ENCODE peak calls at places on chromosomes 11 and 22, in four cellular contexts. One of them, this sample, is unnamed.

GRCh38 chr22:40345801-40346177 is 511 bp upstream of the ADSL start:
- DNase-seq in stimulated activated naive CD8-positive, alpha-beta T cell treated with anti-CD3 and anti-CD28 coated beads, Interleukin-15, amount 100 ng/mL, for 72 hours: peak
- DNase-seq in epithelial cell of esophagus: peak
- DNase-seq in ureter: no peak
- DNase-seq in this sample: no peak

GRCh38 chr11:468493-468892 is 18.4 kb downstream of the PTDSS2 start:
- DNase-seq in stimulated activated naive CD8-positive, alpha-beta T cell treated with anti-CD3 and anti-CD28 coated beads, Interleukin-15, amount 100 ng/mL, for 72 hours: no peak
- DNase-seq in epithelial cell of esophagus: no peak
- DNase-seq in ureter: no peak
- DNase-seq in this sample: no peak

GRCh38 chr22:46824348-46824909 is 62.0 kb downstream of the TBC1D22A start:
- DNase-seq in stimulated activated naive CD8-positive, alpha-beta T cell treated with anti-CD3 and anti-CD28 coated beads, Interleukin-15, amount 100 ng/mL, for 72 hours: no peak
- DNase-seq in ureter: no peak
- DNase-seq in epithelial cell of esophagus: no peak
- DNase-seq in this sample: no peak

GRCh38 chr11:116615211-116615865 is 157.4 kb downstream of the BUD13 start:
- DNase-seq in stimulated activated naive CD8-positive, alpha-beta T cell treated with anti-CD3 and anti-CD28 coated beads, Interleukin-15, amount 100 ng/mL, for 72 hours: no peak
- DNase-seq in epithelial cell of esophagus: no peak
- DNase-seq in ureter: peak
- DNase-seq in this sample: peak

GRCh38 chr11:121572581-121573059 is 119.9 kb upstream of the SORL1-AS1 start:
- DNase-seq in stimulated activated naive CD8-positive, alpha-beta T cell treated with anti-CD3 and anti-CD28 coated beads, Interleukin-15, amount 100 ng/mL, for 72 hours: no peak
- DNase-seq in ureter: no peak
- DNase-seq in epithelial cell of esophagus: no peak
- DNase-seq in this sample: no peak

GRCh38 chr11:56521955-56522354 is 21.1 kb downstream of the OR5M11 start:
- DNase-seq in epithelial cell of esophagus: no peak
- DNase-seq in ureter: no peak
- DNase-seq in stimulated activated naive CD8-positive, alpha-beta T cell treated with anti-CD3 and anti-CD28 coated beads, Interleukin-15, amount 100 ng/mL, for 72 hours: no peak
- DNase-seq in this sample: no peak

GRCh38 chr11:129209891-129210830 is 18.0 kb upstream of the ARHGAP32 start:
- DNase-seq in epithelial cell of esophagus: no peak
- DNase-seq in stimulated activated naive CD8-positive, alpha-beta T cell treated with anti-CD3 and anti-CD28 coated beads, Interleukin-15, amount 100 ng/mL, for 72 hours: no peak
- DNase-seq in ureter: no peak
- DNase-seq in this sample: no peak

GRCh38 chr22:47456031-47456430 is 693.6 kb downstream of the TBC1D22A start:
- DNase-seq in stimulated activated naive CD8-positive, alpha-beta T cell treated with anti-CD3 and anti-CD28 coated beads, Interleukin-15, amount 100 ng/mL, for 72 hours: no peak
- DNase-seq in ureter: no peak
- DNase-seq in epithelial cell of esophagus: no peak
- DNase-seq in this sample: peak

GRCh38 chr11:69943066-69943465 is 123.8 kb upstream of the FGF3 start:
- DNase-seq in ureter: no peak
- DNase-seq in stimulated activated naive CD8-positive, alpha-beta T cell treated with anti-CD3 and anti-CD28 coated beads, Interleukin-15, amount 100 ng/mL, for 72 hours: no peak
- DNase-seq in epithelial cell of esophagus: peak
- DNase-seq in this sample: no peak

GRCh38 chr22:29370556-29370955 is 17.8 kb downstream of the AP1B1 start:
- DNase-seq in stimulated activated naive CD8-positive, alpha-beta T cell treated with anti-CD3 and anti-CD28 coated beads, Interleukin-15, amount 100 ng/mL, for 72 hours: no peak
- DNase-seq in epithelial cell of esophagus: no peak
- DNase-seq in ureter: no peak
- DNase-seq in this sample: no peak

GRCh38 chr11:2229713-2230297 is 40.6 kb downstream of the ASCL2 start:
- DNase-seq in stimulated activated naive CD8-positive, alpha-beta T cell treated with anti-CD3 and anti-CD28 coated beads, Interleukin-15, amount 100 ng/mL, for 72 hours: no peak
- DNase-seq in ureter: no peak
- DNase-seq in epithelial cell of esophagus: no peak
- DNase-seq in this sample: no peak

GRCh38 chr11:35160248-35160820 is 21.4 kb downstream of the CD44 start:
- DNase-seq in stimulated activated naive CD8-positive, alpha-beta T cell treated with anti-CD3 and anti-CD28 coated beads, Interleukin-15, amount 100 ng/mL, for 72 hours: peak
- DNase-seq in epithelial cell of esophagus: no peak
- DNase-seq in ureter: no peak
- DNase-seq in this sample: no peak

GRCh38 chr11:76215946-76216345 is 9.6 kb upstream of the WNT11 start:
- DNase-seq in ureter: no peak
- DNase-seq in stimulated activated naive CD8-positive, alpha-beta T cell treated with anti-CD3 and anti-CD28 coated beads, Interleukin-15, amount 100 ng/mL, for 72 hours: no peak
- DNase-seq in epithelial cell of esophagus: peak
- DNase-seq in this sample: no peak

GRCh38 chr11:11724994-11725393 is 103.2 kb upstream of the GALNT18 start:
- DNase-seq in epithelial cell of esophagus: peak
- DNase-seq in ureter: no peak
- DNase-seq in stimulated activated naive CD8-positive, alpha-beta T cell treated with anti-CD3 and anti-CD28 coated beads, Interleukin-15, amount 100 ng/mL, for 72 hours: no peak
- DNase-seq in this sample: no peak

GRCh38 chr11:71580057-71581003 is 2.3 kb downstream of the KRTAP5-11 start:
- DNase-seq in stimulated activated naive CD8-positive, alpha-beta T cell treated with anti-CD3 and anti-CD28 coated beads, Interleukin-15, amount 100 ng/mL, for 72 hours: no peak
- DNase-seq in ureter: peak
- DNase-seq in epithelial cell of esophagus: peak
- DNase-seq in this sample: no peak

GRCh38 chr22:27746918-27747317 is 54.6 kb downstream of the MN1 start:
- DNase-seq in ureter: no peak
- DNase-seq in stimulated activated naive CD8-positive, alpha-beta T cell treated with anti-CD3 and anti-CD28 coated beads, Interleukin-15, amount 100 ng/mL, for 72 hours: no peak
- DNase-seq in epithelial cell of esophagus: no peak
- DNase-seq in this sample: no peak

GRCh38 chr11:120521176-120521575 is 9.6 kb downstream of the GRIK4 start:
- DNase-seq in ureter: no peak
- DNase-seq in stimulated activated naive CD8-positive, alpha-beta T cell treated with anti-CD3 and anti-CD28 coated beads, Interleukin-15, amount 100 ng/mL, for 72 hours: no peak
- DNase-seq in epithelial cell of esophagus: no peak
- DNase-seq in this sample: no peak

GRCh38 chr11:131899954-131900580 is 529.7 kb downstream of the NTM start:
- DNase-seq in epithelial cell of esophagus: no peak
- DNase-seq in ureter: no peak
- DNase-seq in stimulated activated naive CD8-positive, alpha-beta T cell treated with anti-CD3 and anti-CD28 coated beads, Interleukin-15, amount 100 ng/mL, for 72 hours: no peak
- DNase-seq in this sample: no peak

GRCh38 chr11:108486331-108486730 is 11.9 kb downstream of the POGLUT3 start:
- DNase-seq in ureter: no peak
- DNase-seq in stimulated activated naive CD8-positive, alpha-beta T cell treated with anti-CD3 and anti-CD28 coated beads, Interleukin-15, amount 100 ng/mL, for 72 hours: no peak
- DNase-seq in epithelial cell of esophagus: no peak
- DNase-seq in this sample: no peak

GRCh38 chr11:108117746-108118371 is 3.5 kb upstream of the ACAT1 start:
- DNase-seq in stimulated activated naive CD8-positive, alpha-beta T cell treated with anti-CD3 and anti-CD28 coated beads, Interleukin-15, amount 100 ng/mL, for 72 hours: no peak
- DNase-seq in epithelial cell of esophagus: peak
- DNase-seq in ureter: no peak
- DNase-seq in this sample: no peak

GRCh38 chr22:19488884-19489843 is 9.4 kb downstream of the CDC45 start:
- DNase-seq in ureter: no peak
- DNase-seq in epithelial cell of esophagus: peak
- DNase-seq in stimulated activated naive CD8-positive, alpha-beta T cell treated with anti-CD3 and anti-CD28 coated beads, Interleukin-15, amount 100 ng/mL, for 72 hours: no peak
- DNase-seq in this sample: no peak

GRCh38 chr11:3616721-3617460 is 24.9 kb downstream of the ART5 start:
- DNase-seq in stimulated activated naive CD8-positive, alpha-beta T cell treated with anti-CD3 and anti-CD28 coated beads, Interleukin-15, amount 100 ng/mL, for 72 hours: no peak
- DNase-seq in epithelial cell of esophagus: no peak
- DNase-seq in ureter: no peak
- DNase-seq in this sample: no peak

GRCh38 chr22:42194953-42195352 is 64.3 kb upstream of the CYP2D6 start:
- DNase-seq in ureter: no peak
- DNase-seq in epithelial cell of esophagus: peak
- DNase-seq in stimulated activated naive CD8-positive, alpha-beta T cell treated with anti-CD3 and anti-CD28 coated beads, Interleukin-15, amount 100 ng/mL, for 72 hours: no peak
- DNase-seq in this sample: no peak

GRCh38 chr22:43901976-43902643 is 10.3 kb upstream of the PNPLA5 start:
- DNase-seq in epithelial cell of esophagus: peak
- DNase-seq in ureter: no peak
- DNase-seq in stimulated activated naive CD8-positive, alpha-beta T cell treated with anti-CD3 and anti-CD28 coated beads, Interleukin-15, amount 100 ng/mL, for 72 hours: no peak
- DNase-seq in this sample: no peak

GRCh38 chr11:19895776-19896175 is 183.1 kb downstream of the NAV2 start:
- DNase-seq in ureter: no peak
- DNase-seq in stimulated activated naive CD8-positive, alpha-beta T cell treated with anti-CD3 and anti-CD28 coated beads, Interleukin-15, amount 100 ng/mL, for 72 hours: no peak
- DNase-seq in epithelial cell of esophagus: peak
- DNase-seq in this sample: no peak

GRCh38 chr22:45587638-45588481 is 83.8 kb upstream of the ATXN10 start:
- DNase-seq in ureter: no peak
- DNase-seq in epithelial cell of esophagus: peak
- DNase-seq in stimulated activated naive CD8-positive, alpha-beta T cell treated with anti-CD3 and anti-CD28 coated beads, Interleukin-15, amount 100 ng/mL, for 72 hours: no peak
- DNase-seq in this sample: no peak